ENCODE peak calls at places on chromosomes 11 and 22, in nine cellular contexts. M, Y, P, W, I, S, K, N and A are unnamed samples.

GRCh38 chr22:29607426-29607825 is 4.0 kb downstream of the NF2 start:
- DNase-seq in M (no peak), Y (no peak), P (no peak), W (no peak), I (no peak), S (no peak), K (no peak), N (no peak), A (no peak)

GRCh38 chr11:65502852-65503603 is 4.2 kb downstream of the MALAT1 start:
- DNase-seq in M (peak), Y (no peak), P (no peak), W (no peak), I (no peak), S (no peak), K (no peak), N (no peak), A (no peak)

GRCh38 chr11:64040684-64041267 is 5.0 kb downstream of the FLRT1 start:
- DNase-seq in M (no peak), Y (no peak), P (peak), W (no peak), I (no peak), S (no peak), K (no peak), N (no peak), A (no peak)

GRCh38 chr22:49768511-49768910 is 59.2 kb downstream of the BRD1 start:
- DNase-seq in M (no peak), Y (no peak), P (no peak), W (no peak), I (no peak), S (no peak), K (no peak), N (no peak), A (no peak)

GRCh38 chr11:96254854-96255253 is 88.1 kb downstream of the MAML2 start:
- DNase-seq in M (no peak), Y (no peak), P (no peak), W (no peak), I (no peak), S (no peak), K (no peak), N (no peak), A (no peak)

GRCh38 chr11:10413268-10413667 is 41.8 kb upstream of the AMPD3 start:
- DNase-seq in M (peak), Y (no peak), P (no peak), W (no peak), I (no peak), S (no peak), K (peak), N (no peak), A (peak)

GRCh38 chr11:64751136-64751535 is 7.2 kb upstream of the RASGRP2 start:
- DNase-seq in M (no peak), Y (no peak), P (no peak), W (no peak), I (no peak), S (no peak), K (no peak), N (no peak), A (no peak)

GRCh38 chr22:45867118-45867905 is 109.7 kb downstream of the WNT7B start:
- DNase-seq in M (peak), Y (no peak), P (peak), W (peak), I (peak), S (no peak), K (no peak), N (no peak), A (no peak)

GRCh38 chr11:72848846-72849466 is 34.7 kb downstream of the ATG16L2 start:
- DNase-seq in M (peak), Y (no peak), P (peak), W (peak), I (no peak), S (no peak), K (no peak), N (no peak), A (peak)

GRCh38 chr11:6746086-6746618 is 25.6 kb downstream of the OR2AG2 start:
- DNase-seq in M (no peak), Y (no peak), P (no peak), W (no peak), I (no peak), S (no peak), K (no peak), N (peak), A (peak)

GRCh38 chr11:112179601-112180000 is 4.3 kb downstream of the BCO2 start:
- DNase-seq in M (no peak), Y (no peak), P (no peak), W (no peak), I (no peak), S (no peak), K (no peak), N (no peak), A (no peak)

GRCh38 chr11:111945198-111945597 is 8.1 kb downstream of the DIXDC1 start:
- DNase-seq in M (no peak), Y (no peak), P (no peak), W (no peak), I (no peak), S (no peak), K (no peak), N (no peak), A (no peak)

GRCh38 chr11:82733444-82734119 is at the start of gene FAM181B:
- DNase-seq in M (peak), Y (no peak), P (peak), W (peak), I (peak), S (no peak), K (peak), N (no peak), A (no peak)